ENCODE peak calls at places on chromosomes 2 and 18, in seven cellular contexts. One of them, this sample, is unnamed.

GRCh38 chr2:237434916-237435315 is 21.0 kb upstream of the COL6A3 start:
- DNase-seq in SJSA1: peak
- DNase-seq in HFFc6: peak
- DNase-seq in T-helper 2 cell: no peak
- DNase-seq in thoracic aorta: no peak
- DNase-seq in astrocyte of the spinal cord: peak
- DNase-seq in psoas muscle: no peak
- DNase-seq in this sample: no peak

GRCh38 chr18:10715791-10716190 is 190.0 kb downstream of the NAPG start:
- DNase-seq in SJSA1: no peak
- DNase-seq in T-helper 2 cell: no peak
- DNase-seq in astrocyte of the spinal cord: peak
- DNase-seq in psoas muscle: no peak
- DNase-seq in thoracic aorta: no peak
- DNase-seq in HFFc6: no peak
- DNase-seq in this sample: no peak

GRCh38 chr2:42913280-42913878 is 121.0 kb upstream of the HAAO start:
- DNase-seq in psoas muscle: no peak
- DNase-seq in thoracic aorta: no peak
- DNase-seq in T-helper 2 cell: no peak
- DNase-seq in SJSA1: no peak
- DNase-seq in astrocyte of the spinal cord: no peak
- DNase-seq in HFFc6: no peak
- DNase-seq in this sample: no peak

GRCh38 chr2:73908689-73909652 is 16.2 kb downstream of the ACTG2 start:
- DNase-seq in T-helper 2 cell: no peak
- DNase-seq in thoracic aorta: no peak
- DNase-seq in astrocyte of the spinal cord: no peak
- DNase-seq in psoas muscle: no peak
- DNase-seq in HFFc6: no peak
- DNase-seq in SJSA1: no peak
- DNase-seq in this sample: no peak

GRCh38 chr2:242002944-242003343 is 133.4 kb downstream of the RTP5 start:
- DNase-seq in psoas muscle: no peak
- DNase-seq in thoracic aorta: no peak
- DNase-seq in astrocyte of the spinal cord: no peak
- DNase-seq in HFFc6: no peak
- DNase-seq in T-helper 2 cell: no peak
- DNase-seq in SJSA1: peak
- DNase-seq in this sample: no peak

GRCh38 chr2:55102056-55102812 is 52.0 kb upstream of the RTN4 start:
- DNase-seq in astrocyte of the spinal cord: peak
- DNase-seq in psoas muscle: no peak
- DNase-seq in HFFc6: peak
- DNase-seq in thoracic aorta: no peak
- DNase-seq in SJSA1: no peak
- DNase-seq in T-helper 2 cell: no peak
- DNase-seq in this sample: peak

GRCh38 chr2:157587576-157587975 is 41.1 kb downstream of the ACVR1C start:
- DNase-seq in thoracic aorta: no peak
- DNase-seq in SJSA1: no peak
- DNase-seq in T-helper 2 cell: no peak
- DNase-seq in HFFc6: no peak
- DNase-seq in astrocyte of the spinal cord: no peak
- DNase-seq in psoas muscle: no peak
- DNase-seq in this sample: no peak

GRCh38 chr2:59974051-59974766 is 579.2 kb downstream of the BCL11A start:
- DNase-seq in psoas muscle: no peak
- DNase-seq in T-helper 2 cell: no peak
- DNase-seq in HFFc6: no peak
- DNase-seq in astrocyte of the spinal cord: no peak
- DNase-seq in SJSA1: no peak
- DNase-seq in thoracic aorta: no peak
- DNase-seq in this sample: no peak

GRCh38 chr2:224885295-224885694 is 157.0 kb downstream of the DOCK10 start:
- DNase-seq in thoracic aorta: no peak
- DNase-seq in SJSA1: no peak
- DNase-seq in psoas muscle: no peak
- DNase-seq in astrocyte of the spinal cord: peak
- DNase-seq in T-helper 2 cell: no peak
- DNase-seq in HFFc6: no peak
- DNase-seq in this sample: no peak

GRCh38 chr2:57877811-57878572 is 168.6 kb upstream of the VRK2 start:
- DNase-seq in thoracic aorta: no peak
- DNase-seq in psoas muscle: no peak
- DNase-seq in SJSA1: no peak
- DNase-seq in astrocyte of the spinal cord: no peak
- DNase-seq in HFFc6: no peak
- DNase-seq in T-helper 2 cell: no peak
- DNase-seq in this sample: no peak

GRCh38 chr2:105856576-105856975 is 111.9 kb downstream of the NCK2 start:
- DNase-seq in SJSA1: no peak
- DNase-seq in astrocyte of the spinal cord: no peak
- DNase-seq in HFFc6: no peak
- DNase-seq in thoracic aorta: no peak
- DNase-seq in psoas muscle: no peak
- DNase-seq in T-helper 2 cell: no peak
- DNase-seq in this sample: no peak

GRCh38 chr2:65256088-65256487 is 28.5 kb downstream of the ACTR2 start:
- DNase-seq in HFFc6: no peak
- DNase-seq in T-helper 2 cell: no peak
- DNase-seq in SJSA1: no peak
- DNase-seq in psoas muscle: no peak
- DNase-seq in astrocyte of the spinal cord: no peak
- DNase-seq in thoracic aorta: no peak
- DNase-seq in this sample: peak

GRCh38 chr2:101388232-101388631 is 929 bp upstream of the CREG2 start:
- DNase-seq in T-helper 2 cell: no peak
- DNase-seq in HFFc6: peak
- DNase-seq in thoracic aorta: no peak
- DNase-seq in SJSA1: no peak
- DNase-seq in astrocyte of the spinal cord: peak
- DNase-seq in psoas muscle: no peak
- DNase-seq in this sample: no peak

GRCh38 chr2:151757861-151758260 is 23.6 kb upstream of the NEB start:
- DNase-seq in psoas muscle: no peak
- DNase-seq in T-helper 2 cell: no peak
- DNase-seq in astrocyte of the spinal cord: no peak
- DNase-seq in HFFc6: no peak
- DNase-seq in thoracic aorta: no peak
- DNase-seq in SJSA1: no peak
- DNase-seq in this sample: no peak

GRCh38 chr2:241853651-241854341 is 4.9 kb downstream of the PDCD1 start:
- DNase-seq in astrocyte of the spinal cord: peak
- DNase-seq in T-helper 2 cell: no peak
- DNase-seq in HFFc6: no peak
- DNase-seq in SJSA1: peak
- DNase-seq in thoracic aorta: no peak
- DNase-seq in psoas muscle: peak
- DNase-seq in this sample: no peak

GRCh38 chr2:1743396-1744150 is 742 bp downstream of the PXDN start:
- DNase-seq in SJSA1: peak
- DNase-seq in HFFc6: peak
- DNase-seq in T-helper 2 cell: no peak
- DNase-seq in thoracic aorta: no peak
- DNase-seq in psoas muscle: peak
- DNase-seq in astrocyte of the spinal cord: peak
- DNase-seq in this sample: no peak

GRCh38 chr2:171553236-171553635 is 31.0 kb downstream of the CYBRD1 start:
- DNase-seq in HFFc6: no peak
- DNase-seq in astrocyte of the spinal cord: no peak
- DNase-seq in thoracic aorta: no peak
- DNase-seq in SJSA1: no peak
- DNase-seq in T-helper 2 cell: no peak
- DNase-seq in psoas muscle: no peak
- DNase-seq in this sample: no peak

GRCh38 chr2:83342860-83343329 is 1116.2 kb downstream of the SUCLG1 start:
- DNase-seq in psoas muscle: no peak
- DNase-seq in thoracic aorta: no peak
- DNase-seq in HFFc6: no peak
- DNase-seq in astrocyte of the spinal cord: no peak
- DNase-seq in SJSA1: no peak
- DNase-seq in T-helper 2 cell: no peak
- DNase-seq in this sample: no peak

GRCh38 chr2:173851256-173851655 is 113.9 kb downstream of the SP3 start:
- DNase-seq in T-helper 2 cell: no peak
- DNase-seq in psoas muscle: peak
- DNase-seq in SJSA1: no peak
- DNase-seq in thoracic aorta: peak
- DNase-seq in astrocyte of the spinal cord: peak
- DNase-seq in HFFc6: peak
- DNase-seq in this sample: no peak

GRCh38 chr2:74481961-74482800 is 617 bp downstream of the CCDC142 start:
- DNase-seq in astrocyte of the spinal cord: no peak
- DNase-seq in thoracic aorta: no peak
- DNase-seq in T-helper 2 cell: no peak
- DNase-seq in SJSA1: peak
- DNase-seq in HFFc6: no peak
- DNase-seq in psoas muscle: no peak
- DNase-seq in this sample: no peak

GRCh38 chr2:187526776-187527175 is 27.5 kb downstream of the TFPI start:
- DNase-seq in T-helper 2 cell: no peak
- DNase-seq in HFFc6: no peak
- DNase-seq in thoracic aorta: no peak
- DNase-seq in SJSA1: no peak
- DNase-seq in astrocyte of the spinal cord: no peak
- DNase-seq in psoas muscle: no peak
- DNase-seq in this sample: no peak

GRCh38 chr2:158650646-158651357 is 144.3 kb upstream of the DAPL1 start:
- DNase-seq in T-helper 2 cell: no peak
- DNase-seq in psoas muscle: no peak
- DNase-seq in thoracic aorta: no peak
- DNase-seq in HFFc6: no peak
- DNase-seq in SJSA1: no peak
- DNase-seq in astrocyte of the spinal cord: no peak
- DNase-seq in this sample: no peak

GRCh38 chr2:186255823-186256222 is 230.2 kb upstream of the ZC3H15 start:
- DNase-seq in T-helper 2 cell: no peak
- DNase-seq in thoracic aorta: no peak
- DNase-seq in psoas muscle: no peak
- DNase-seq in SJSA1: no peak
- DNase-seq in astrocyte of the spinal cord: no peak
- DNase-seq in HFFc6: no peak
- DNase-seq in this sample: no peak

GRCh38 chr2:177783835-177784448 is 288.6 kb downstream of the PDE11A start:
- DNase-seq in psoas muscle: no peak
- DNase-seq in thoracic aorta: no peak
- DNase-seq in T-helper 2 cell: no peak
- DNase-seq in HFFc6: peak
- DNase-seq in astrocyte of the spinal cord: peak
- DNase-seq in SJSA1: no peak
- DNase-seq in this sample: no peak

GRCh38 chr2:30569991-30570390 is 122.9 kb downstream of the LCLAT1 start:
- DNase-seq in SJSA1: no peak
- DNase-seq in HFFc6: no peak
- DNase-seq in thoracic aorta: no peak
- DNase-seq in T-helper 2 cell: no peak
- DNase-seq in astrocyte of the spinal cord: peak
- DNase-seq in psoas muscle: no peak
- DNase-seq in this sample: no peak

GRCh38 chr2:168819829-168820489 is 17.5 kb downstream of the NOSTRIN start:
- DNase-seq in astrocyte of the spinal cord: no peak
- DNase-seq in SJSA1: no peak
- DNase-seq in T-helper 2 cell: no peak
- DNase-seq in thoracic aorta: no peak
- DNase-seq in HFFc6: no peak
- DNase-seq in psoas muscle: no peak
- DNase-seq in this sample: no peak

GRCh38 chr2:175931751-175932295 is 70.2 kb downstream of the LNPK start:
- DNase-seq in T-helper 2 cell: no peak
- DNase-seq in thoracic aorta: no peak
- DNase-seq in psoas muscle: no peak
- DNase-seq in HFFc6: peak
- DNase-seq in SJSA1: no peak
- DNase-seq in astrocyte of the spinal cord: peak
- DNase-seq in this sample: no peak

GRCh38 chr2:115603285-115603684 is 1160.8 kb downstream of the DPP10 start:
- DNase-seq in HFFc6: no peak
- DNase-seq in psoas muscle: no peak
- DNase-seq in T-helper 2 cell: no peak
- DNase-seq in SJSA1: no peak
- DNase-seq in thoracic aorta: no peak
- DNase-seq in astrocyte of the spinal cord: no peak
- DNase-seq in this sample: no peak

GRCh38 chr18:33123852-33124251 is 316.7 kb downstream of the CCDC178 start:
- DNase-seq in HFFc6: no peak
- DNase-seq in T-helper 2 cell: no peak
- DNase-seq in thoracic aorta: no peak
- DNase-seq in astrocyte of the spinal cord: no peak
- DNase-seq in psoas muscle: no peak
- DNase-seq in SJSA1: no peak
- DNase-seq in this sample: no peak

GRCh38 chr2:178279142-178279541 is 84.8 kb downstream of the OSBPL6 start:
- DNase-seq in T-helper 2 cell: no peak
- DNase-seq in thoracic aorta: no peak
- DNase-seq in SJSA1: no peak
- DNase-seq in HFFc6: peak
- DNase-seq in astrocyte of the spinal cord: peak
- DNase-seq in psoas muscle: no peak
- DNase-seq in this sample: no peak

GRCh38 chr2:110896226-110896625 is 163.9 kb downstream of the ACOXL start:
- DNase-seq in HFFc6: no peak
- DNase-seq in thoracic aorta: no peak
- DNase-seq in T-helper 2 cell: no peak
- DNase-seq in astrocyte of the spinal cord: no peak
- DNase-seq in SJSA1: no peak
- DNase-seq in psoas muscle: no peak
- DNase-seq in this sample: no peak

GRCh38 chr2:71157124-71157802 is 26.8 kb downstream of the MPHOSPH10 start:
- DNase-seq in thoracic aorta: no peak
- DNase-seq in HFFc6: peak
- DNase-seq in SJSA1: peak
- DNase-seq in astrocyte of the spinal cord: peak
- DNase-seq in T-helper 2 cell: no peak
- DNase-seq in psoas muscle: peak
- DNase-seq in this sample: no peak